ENCODE peak calls at places on chromosomes 4 and X, in five cellular contexts. J is upper lobe of right lung, L is Panc1, E is fibroblast of lung, T is body of pancreas. Z is an unnamed sample. For H3K4me1, the result is how much of the 10 kb centered on the place peaks cover.

GRCh38 chrX:1380672-1381233 is 11.2 kb downstream of the SLC25A6 start:
- DNase-seq in J (peak), L (no peak), E (no peak), T (no peak), Z (peak)

GRCh38 chr4:58435871-58436270 is 1325.7 kb upstream of the IGFBP7 start:
- DNase-seq in J (no peak), L (no peak), E (no peak), T (no peak), Z (no peak)

GRCh38 chrX:19748898-19749680 is 138.3 kb downstream of the SH3KBP1 start:
- DNase-seq in J (no peak), L (no peak), E (no peak), T (no peak), Z (no peak)

GRCh38 chrX:65528705-65529340 is 5.8 kb downstream of the LAS1L start:
- DNase-seq in J (no peak), L (peak), E (peak), T (peak), Z (no peak)

GRCh38 chr4:61511716-61512488 is 311.8 kb downstream of the ADGRL3 start:
- DNase-seq in J (no peak), L (no peak), E (peak), T (no peak), Z (no peak)

GRCh38 chr4:7987148-7987989 is 47.7 kb upstream of the AFAP1 start:
- DNase-seq in J (peak), L (peak), E (peak), T (peak), Z (peak)

GRCh38 chr4:82360298-82361177 is 13.3 kb downstream of the HNRNPD start:
- DNase-seq in J (no peak), L (no peak), E (peak), T (no peak), Z (no peak)

GRCh38 chrX:113157496-113157895 is 316.9 kb upstream of the AMOT start:
- DNase-seq in J (no peak), L (no peak), E (no peak), T (no peak), Z (no peak)

GRCh38 chrX:84729809-84730208 is 227.6 kb upstream of the HDX start:
- DNase-seq in J (no peak), L (peak), E (peak), T (peak), Z (no peak)

GRCh38 chr4:1326751-1327525 is 20.1 kb upstream of the UVSSA start:
- DNase-seq in J (no peak), L (no peak), E (no peak), T (no peak), Z (no peak)

GRCh38 chr4:159296061-159296460 is 193.2 kb downstream of the RAPGEF2 start:
- DNase-seq in J (no peak), L (no peak), E (peak), T (no peak), Z (no peak)

GRCh38 chr4:144302704-144303536 is 162.4 kb upstream of the GYPA start:
- DNase-seq in J (no peak), L (no peak), E (no peak), T (no peak), Z (no peak)

GRCh38 chr4:15020502-15021286 is 18.4 kb downstream of the CPEB2 start:
- DNase-seq in J (no peak), L (no peak), E (no peak), T (no peak), Z (no peak)

GRCh38 chr4:128517739-128518510 is 230.3 kb upstream of the PGRMC2 start:
- DNase-seq in J (no peak), L (peak), E (peak), T (peak), Z (no peak)

GRCh38 chrX:139881572-139881971 is 51.3 kb downstream of the ATP11C start:
- DNase-seq in J (no peak), L (no peak), E (peak), T (no peak), Z (no peak)

GRCh38 chrX:130260316-130260715 is 8.4 kb downstream of the ZNF280C start:
- DNase-seq in J (no peak), L (no peak), E (peak), T (no peak), Z (no peak)

GRCh38 chrX:129516402-129516801 is 6.9 kb downstream of the SMARCA1 start:
- DNase-seq in J (no peak), L (no peak), E (no peak), T (no peak), Z (no peak)

GRCh38 chrX:39017716-39018115 is 216.5 kb downstream of the MID1IP1 start:
- DNase-seq in J (no peak), L (no peak), E (no peak), T (no peak), Z (no peak)
- H3K4me1 ChIP-seq in J (under half), L (under half), E (under half), T (under half), Z (under half)

DNA sequence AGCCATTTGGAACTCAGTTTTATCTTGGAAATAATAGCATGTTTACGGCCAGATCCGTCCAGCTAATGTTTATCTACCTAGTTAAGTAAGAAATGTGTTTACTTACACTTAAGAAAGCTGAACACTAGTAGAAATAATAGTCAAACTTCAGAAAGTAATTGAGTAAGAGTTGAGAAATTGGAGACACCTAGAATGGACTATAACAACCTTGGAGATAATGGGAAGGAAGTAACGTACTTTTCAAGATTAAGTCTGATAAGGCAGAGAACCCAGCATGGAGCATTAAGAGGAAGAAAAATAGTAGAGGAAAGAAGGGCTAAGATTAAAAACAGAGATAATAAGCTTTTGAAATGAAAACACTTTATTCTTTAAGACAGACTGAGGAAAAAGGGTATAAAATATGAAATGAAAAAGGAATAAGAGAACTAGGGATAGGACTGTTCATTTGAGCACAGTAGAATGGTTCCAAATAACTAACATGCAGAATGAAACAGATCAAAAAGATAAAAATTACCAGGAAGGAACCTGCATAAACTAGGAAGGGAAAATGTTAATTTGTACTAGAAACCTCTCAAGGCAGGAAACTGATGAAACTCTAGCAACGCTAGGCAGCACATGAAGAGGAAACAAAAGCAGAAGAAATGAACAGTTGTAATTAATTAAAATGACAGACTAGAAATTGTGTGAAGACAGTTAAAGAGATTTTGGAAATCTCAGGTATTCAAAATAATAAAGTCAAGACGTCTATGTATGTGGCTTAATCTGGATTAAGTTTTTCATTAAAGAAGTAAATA is 71.7 kb downstream of the FBXW7 start:
- DNase-seq in J (no peak), L (no peak), E (no peak), T (no peak), Z (no peak)
- H3K4me1 ChIP-seq in J (under half), L (under half), E (under half), T (under half), Z (under half)

GRCh38 chr4:56425518-56425917 is 9.9 kb downstream of the PPAT start:
- DNase-seq in J (no peak), L (no peak), E (no peak), T (no peak), Z (no peak)

GRCh38 chr4:56430203-56430602 is 5.2 kb downstream of the PPAT start:
- DNase-seq in J (no peak), L (no peak), E (no peak), T (no peak), Z (no peak)

GRCh38 chr4:56424176-56424575 is 11.2 kb downstream of the PPAT start:
- DNase-seq in J (no peak), L (no peak), E (no peak), T (no peak), Z (no peak)

GRCh38 chr4:56424697-56425514 is 10.5 kb downstream of the PPAT start:
- DNase-seq in J (no peak), L (no peak), E (peak), T (peak), Z (no peak)

DNA sequence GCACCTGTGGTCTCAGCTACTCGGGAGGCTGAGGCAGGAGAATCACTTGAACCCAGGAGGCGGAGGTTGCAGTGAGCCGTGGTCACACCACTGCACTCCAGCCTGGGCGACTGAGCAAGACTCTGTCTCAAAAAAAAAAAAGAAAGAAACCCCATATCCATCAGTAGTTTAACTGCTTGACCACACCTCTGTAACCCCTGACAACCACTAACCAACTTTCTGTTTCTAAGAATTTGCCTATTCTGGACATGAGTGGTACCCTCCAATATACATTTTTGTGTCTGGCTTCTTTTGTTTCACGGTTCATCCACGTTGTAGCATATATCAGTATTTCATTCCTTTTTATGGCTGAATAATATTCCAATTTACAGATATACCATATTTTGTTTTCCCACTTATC is 9.1 kb downstream of the PPAT start:
- DNase-seq in J (no peak), L (no peak), E (no peak), T (no peak), Z (no peak)
- H3K4me1 ChIP-seq in J (under half), L (under half), E (under half), T (under half), Z (under half)

DNA sequence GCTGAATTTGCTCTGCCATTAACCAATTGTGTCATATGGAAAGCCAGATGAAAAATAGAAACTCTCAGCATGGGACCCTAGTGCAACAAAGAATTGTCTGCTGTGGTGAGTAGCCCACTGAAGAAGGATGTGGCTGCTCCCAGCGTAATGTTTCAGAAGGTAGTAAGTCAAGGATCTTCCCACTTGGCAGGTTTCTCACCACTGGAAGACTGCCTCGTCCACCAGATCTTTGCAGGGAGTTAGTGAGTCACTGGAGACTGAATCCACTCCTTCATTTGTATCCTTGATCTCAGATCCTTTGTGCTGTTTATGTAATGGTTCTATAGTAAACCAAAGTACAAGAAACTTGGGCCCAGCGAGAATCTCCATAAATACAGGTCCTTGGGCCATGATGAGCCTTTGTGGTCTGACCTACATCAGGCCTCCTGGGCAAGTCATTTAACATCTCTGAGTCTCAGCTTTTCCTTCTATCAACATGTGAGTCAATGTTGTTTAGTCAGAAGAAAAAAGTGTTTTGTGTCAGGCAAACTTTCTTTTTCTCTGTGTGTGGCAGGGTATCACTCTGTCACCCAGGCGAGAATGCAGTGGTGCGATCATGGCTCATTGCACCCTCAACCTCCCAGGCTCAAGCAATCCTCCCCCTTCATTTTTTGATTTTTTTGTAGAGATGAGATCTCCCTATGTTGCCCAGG is 78.0 kb upstream of the CCDC160 start:
- DNase-seq in J (no peak), L (no peak), E (no peak), T (no peak), Z (no peak)
- H3K4me1 ChIP-seq in J (under half), L (under half), E (under half), T (under half), Z (under half)

GRCh38 chr4:25863347-25863784 is 578 bp upstream of the SEL1L3 start:
- DNase-seq in J (peak), L (no peak), E (no peak), T (peak), Z (peak)
- H3K4me1 ChIP-seq in J (under half), L (under half), E (under half), T (under half), Z (under half)

GRCh38 chr4:87121332-87122065 is 98.9 kb downstream of the KLHL8 start:
- DNase-seq in J (no peak), L (no peak), E (peak), T (no peak), Z (no peak)
- H3K4me1 ChIP-seq in J (under half), L (under half), E (under half), T (under half), Z (under half)

GRCh38 chr4:31662951-31663350 is 942.8 kb downstream of the PCDH7 start:
- DNase-seq in J (no peak), L (no peak), E (no peak), T (no peak), Z (no peak)
- H3K4me1 ChIP-seq in J (under half), L (under half), E (under half), T (under half), Z (under half)

GRCh38 chrX:136650811-136651210 is 2.9 kb downstream of the CD40LG start:
- DNase-seq in J (no peak), L (no peak), E (no peak), T (no peak), Z (no peak)
- H3K4me1 ChIP-seq in J (under half), L (under half), E (under half), T (under half), Z (under half)

DNA sequence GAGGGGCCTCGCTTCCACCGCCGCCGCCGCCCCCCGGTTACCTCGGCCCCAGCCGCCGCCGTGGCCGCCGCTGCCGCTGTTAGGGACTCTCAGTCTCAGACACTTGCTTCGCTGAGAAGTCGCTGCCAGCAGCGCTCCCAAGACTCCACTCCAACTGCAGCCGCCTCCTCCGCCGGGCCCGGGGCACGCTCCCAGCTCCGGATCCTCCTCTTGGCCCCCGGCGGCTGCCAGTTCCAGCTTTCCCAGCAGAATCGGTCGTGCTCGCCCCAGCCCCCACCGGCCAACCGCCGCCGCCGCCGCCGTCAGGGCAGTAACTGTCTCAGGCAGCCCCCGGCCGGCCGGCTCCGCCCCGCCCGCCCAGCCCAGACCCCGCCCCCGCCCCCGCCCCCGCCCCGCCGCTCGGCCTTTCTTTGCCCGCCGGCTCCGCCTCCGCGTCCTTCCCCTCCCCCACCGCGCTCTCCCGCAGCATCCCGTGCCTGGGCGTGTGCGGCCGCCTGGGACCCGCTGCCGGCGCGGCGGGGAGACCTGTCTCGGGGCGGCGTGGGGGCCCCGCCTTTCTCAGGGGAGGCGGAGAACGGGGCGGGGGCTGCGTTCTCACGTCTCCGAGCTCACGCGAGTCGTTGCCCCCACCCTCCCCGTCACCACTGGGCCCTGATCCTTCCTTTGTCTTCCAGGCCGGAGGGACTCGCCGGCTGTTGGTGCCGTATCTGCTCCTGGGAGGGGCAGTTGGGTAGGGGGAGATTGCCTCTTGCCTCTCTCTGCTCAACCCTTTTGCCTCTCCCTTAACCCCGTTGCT is at the start of gene ANKRD50:
- DNase-seq in J (peak), L (no peak), E (peak), T (peak), Z (peak)
- H3K4me1 ChIP-seq in J (under half), L (under half), E (under half), T (under half), Z (under half)

GRCh38 chr4:22911285-22911684 is 218.5 kb downstream of the GBA3 start:
- DNase-seq in J (no peak), L (no peak), E (no peak), T (no peak), Z (no peak)

GRCh38 chr4:22906046-22906445 is 213.3 kb downstream of the GBA3 start:
- DNase-seq in J (no peak), L (no peak), E (no peak), T (no peak), Z (no peak)

GRCh38 chr4:22910200-22910599 is 217.5 kb downstream of the GBA3 start:
- DNase-seq in J (no peak), L (no peak), E (no peak), T (no peak), Z (no peak)
- H3K4me1 ChIP-seq in J (under half), L (under half), E (under half), T (under half), Z (under half)